ENCODE peak calls at places on chromosomes 4 and X, in four cellular contexts. One of them, this sample, is unnamed.
A peak's percentile ranks its signal among the peaks of the same experiment; 100 is the strongest.

GRCh38 chr4:58766763-58767162 is 1656.6 kb upstream of the IGFBP7 start:
- DNase-seq in adrenal gland: no peak
- DNase-seq in lower lobe of right lung: no peak
- DNase-seq in left ventricle myocardium inferior: no peak
- DNase-seq in this sample: no peak

GRCh38 chr4:176274441-176274840 is 5.4 kb upstream of the ASB5 start:
- DNase-seq in adrenal gland: no peak
- DNase-seq in lower lobe of right lung: no peak
- DNase-seq in left ventricle myocardium inferior: no peak
- DNase-seq in this sample: no peak

GRCh38 chrX:103637604-103638338 is 9.0 kb downstream of the TCEAL1 start:
- DNase-seq in adrenal gland: no peak
- DNase-seq in lower lobe of right lung: no peak
- DNase-seq in left ventricle myocardium inferior: no peak
- DNase-seq in this sample: no peak

GRCh38 chr4:3845094-3845743 is 79.0 kb downstream of the ADRA2C start:
- DNase-seq in adrenal gland: no peak
- DNase-seq in lower lobe of right lung: no peak
- DNase-seq in left ventricle myocardium inferior: no peak
- DNase-seq in this sample: no peak

GRCh38 chr4:8439914-8440490 is 521 bp downstream of the ACOX3 start:
- DNase-seq in adrenal gland: peak; percentile 47
- DNase-seq in lower lobe of right lung: no peak
- DNase-seq in left ventricle myocardium inferior: no peak
- DNase-seq in this sample: no peak

GRCh38 chrX:72002886-72003285 is 92.2 kb downstream of the NHSL2 start:
- DNase-seq in adrenal gland: no peak
- DNase-seq in lower lobe of right lung: no peak
- DNase-seq in left ventricle myocardium inferior: no peak
- DNase-seq in this sample: no peak

GRCh38 chr4:175884048-175884447 is 72.0 kb upstream of the GPM6A start:
- DNase-seq in adrenal gland: no peak
- DNase-seq in lower lobe of right lung: no peak
- DNase-seq in left ventricle myocardium inferior: no peak
- DNase-seq in this sample: no peak

GRCh38 chr4:108188770-108189169 is 20.0 kb upstream of the LEF1 start:
- DNase-seq in adrenal gland: no peak
- DNase-seq in lower lobe of right lung: no peak
- DNase-seq in left ventricle myocardium inferior: no peak
- DNase-seq in this sample: no peak

GRCh38 chrX:32451954-32452518 is 759.3 kb downstream of the DMD start:
- DNase-seq in adrenal gland: no peak
- DNase-seq in lower lobe of right lung: no peak
- DNase-seq in left ventricle myocardium inferior: no peak
- DNase-seq in this sample: no peak

GRCh38 chr4:74397748-74398426 is 32.9 kb downstream of the EREG start:
- DNase-seq in adrenal gland: no peak
- DNase-seq in lower lobe of right lung: no peak
- DNase-seq in left ventricle myocardium inferior: no peak
- DNase-seq in this sample: no peak

GRCh38 chrX:1902901-1903379 is 288.1 kb downstream of the ASMT start:
- DNase-seq in adrenal gland: no peak
- DNase-seq in lower lobe of right lung: no peak
- DNase-seq in left ventricle myocardium inferior: no peak
- DNase-seq in this sample: no peak

GRCh38 chr4:147916351-147916750 is 184.5 kb downstream of the ARHGAP10 start:
- DNase-seq in adrenal gland: no peak
- DNase-seq in lower lobe of right lung: no peak
- DNase-seq in left ventricle myocardium inferior: no peak
- DNase-seq in this sample: no peak

GRCh38 chrX:9888953-9889470 is 78.1 kb upstream of the CLDN34 start:
- DNase-seq in adrenal gland: no peak
- DNase-seq in lower lobe of right lung: no peak
- DNase-seq in left ventricle myocardium inferior: no peak
- DNase-seq in this sample: no peak

GRCh38 chr4:128668566-128668965 is 140.9 kb upstream of the JADE1 start:
- DNase-seq in adrenal gland: no peak
- DNase-seq in lower lobe of right lung: no peak
- DNase-seq in left ventricle myocardium inferior: no peak
- DNase-seq in this sample: no peak

GRCh38 chr4:182604161-182604591 is 313.0 kb downstream of the DCTD start:
- DNase-seq in adrenal gland: no peak
- DNase-seq in lower lobe of right lung: no peak
- DNase-seq in left ventricle myocardium inferior: no peak
- DNase-seq in this sample: no peak

GRCh38 chr4:124079174-124079780 is 633.3 kb downstream of the ANKRD50 start:
- DNase-seq in adrenal gland: no peak
- DNase-seq in lower lobe of right lung: no peak
- DNase-seq in left ventricle myocardium inferior: no peak
- DNase-seq in this sample: no peak

GRCh38 chr4:145602129-145602760 is 16.9 kb upstream of the MMAA start:
- DNase-seq in adrenal gland: peak; percentile 62
- DNase-seq in lower lobe of right lung: no peak
- DNase-seq in left ventricle myocardium inferior: no peak
- DNase-seq in this sample: no peak

GRCh38 chr4:88382621-88383020 is 4.0 kb downstream of the HERC6 start:
- DNase-seq in adrenal gland: no peak
- DNase-seq in lower lobe of right lung: no peak
- DNase-seq in left ventricle myocardium inferior: no peak
- DNase-seq in this sample: no peak

GRCh38 chr4:41512139-41512538 is 25.8 kb upstream of the LIMCH1 start:
- DNase-seq in adrenal gland: no peak
- DNase-seq in lower lobe of right lung: no peak
- DNase-seq in left ventricle myocardium inferior: no peak
- DNase-seq in this sample: no peak

GRCh38 chr4:87844476-87844875 is 11.7 kb downstream of the MEPE start:
- DNase-seq in adrenal gland: no peak
- DNase-seq in lower lobe of right lung: no peak
- DNase-seq in left ventricle myocardium inferior: no peak
- DNase-seq in this sample: no peak

GRCh38 chr4:11455201-11455835 is 26.6 kb upstream of the HS3ST1 start:
- DNase-seq in adrenal gland: no peak
- DNase-seq in lower lobe of right lung: no peak
- DNase-seq in left ventricle myocardium inferior: no peak
- DNase-seq in this sample: no peak

GRCh38 chrX:24298191-24298590 is 15.7 kb downstream of the SUPT20HL2 start:
- DNase-seq in adrenal gland: no peak
- DNase-seq in lower lobe of right lung: no peak
- DNase-seq in left ventricle myocardium inferior: no peak
- DNase-seq in this sample: no peak

GRCh38 chr4:70705856-70706461 is 15.8 kb upstream of the RUFY3 start:
- DNase-seq in adrenal gland: no peak
- DNase-seq in lower lobe of right lung: no peak
- DNase-seq in left ventricle myocardium inferior: no peak
- DNase-seq in this sample: no peak

GRCh38 chr4:128583753-128584712 is 225.5 kb upstream of the JADE1 start:
- DNase-seq in adrenal gland: peak; percentile 60
- DNase-seq in lower lobe of right lung: no peak
- DNase-seq in left ventricle myocardium inferior: peak; percentile 49
- DNase-seq in this sample: no peak

GRCh38 chrX:71184803-71185495 is 38.1 kb upstream of the GJB1 start:
- DNase-seq in adrenal gland: no peak
- DNase-seq in lower lobe of right lung: no peak
- DNase-seq in left ventricle myocardium inferior: no peak
- DNase-seq in this sample: no peak

GRCh38 chr4:8393593-8394038 is 46.9 kb downstream of the ACOX3 start:
- DNase-seq in adrenal gland: peak; percentile 86
- DNase-seq in lower lobe of right lung: no peak
- DNase-seq in left ventricle myocardium inferior: peak; percentile 61
- DNase-seq in this sample: peak; percentile 89

GRCh38 chrX:111892375-111892774 is 16.4 kb downstream of the TRPC5OS start:
- DNase-seq in adrenal gland: no peak
- DNase-seq in lower lobe of right lung: no peak
- DNase-seq in left ventricle myocardium inferior: no peak
- DNase-seq in this sample: no peak

GRCh38 chrX:21948897-21949578 is 8.5 kb downstream of the SMS start:
- DNase-seq in adrenal gland: no peak
- DNase-seq in lower lobe of right lung: no peak
- DNase-seq in left ventricle myocardium inferior: no peak
- DNase-seq in this sample: no peak

GRCh38 chrX:47483310-47484268 is 567 bp upstream of the ZNF41 start:
- DNase-seq in adrenal gland: peak; percentile 44
- DNase-seq in lower lobe of right lung: peak; percentile 44
- DNase-seq in left ventricle myocardium inferior: peak; percentile 21
- DNase-seq in this sample: peak; percentile 48

GRCh38 chr4:35105486-35105885 is 1138.8 kb downstream of the ARAP2 start:
- DNase-seq in adrenal gland: no peak
- DNase-seq in lower lobe of right lung: no peak
- DNase-seq in left ventricle myocardium inferior: no peak
- DNase-seq in this sample: no peak

GRCh38 chrX:68669094-68669830 is 21.8 kb downstream of the STARD8 start:
- DNase-seq in adrenal gland: no peak
- DNase-seq in lower lobe of right lung: no peak
- DNase-seq in left ventricle myocardium inferior: no peak
- DNase-seq in this sample: no peak

GRCh38 chr4:100184787-100185186 is 5.5 kb downstream of the DDIT4L start:
- DNase-seq in adrenal gland: no peak
- DNase-seq in lower lobe of right lung: no peak
- DNase-seq in left ventricle myocardium inferior: no peak
- DNase-seq in this sample: no peak

GRCh38 chr4:8694651-8695151 is 102.1 kb downstream of the CPZ start:
- DNase-seq in adrenal gland: peak; percentile 0
- DNase-seq in lower lobe of right lung: no peak
- DNase-seq in left ventricle myocardium inferior: no peak
- DNase-seq in this sample: no peak

GRCh38 chr4:102501176-102501634 is at the start of gene NFKB1:
- DNase-seq in adrenal gland: peak; percentile 78
- DNase-seq in lower lobe of right lung: peak; percentile 80
- DNase-seq in left ventricle myocardium inferior: peak; percentile 59
- DNase-seq in this sample: peak; percentile 86

GRCh38 chrX:50712777-50713176 is 101.2 kb downstream of the SHROOM4 start:
- DNase-seq in adrenal gland: no peak
- DNase-seq in lower lobe of right lung: no peak
- DNase-seq in left ventricle myocardium inferior: no peak
- DNase-seq in this sample: no peak

GRCh38 chr4:73911746-73912145 is 42.6 kb downstream of the CXCL1 start:
- DNase-seq in adrenal gland: no peak
- DNase-seq in lower lobe of right lung: no peak
- DNase-seq in left ventricle myocardium inferior: no peak
- DNase-seq in this sample: no peak

GRCh38 chr4:94413085-94413685 is 38.6 kb upstream of the PDLIM5 start:
- DNase-seq in adrenal gland: no peak
- DNase-seq in lower lobe of right lung: no peak
- DNase-seq in left ventricle myocardium inferior: no peak
- DNase-seq in this sample: no peak
- H3K4me3 ChIP-seq in adrenal gland: no peak overlapping the region
- H3K4me3 ChIP-seq in lower lobe of right lung: no peak overlapping the region
- H3K4me3 ChIP-seq in left ventricle myocardium inferior: peak overlapping the region; percentile 39
- H3K4me3 ChIP-seq in this sample: no peak overlapping the region

GRCh38 chrX:53000447-53001208 is 42.3 kb upstream of the FAM156A start:
- DNase-seq in adrenal gland: no peak
- DNase-seq in lower lobe of right lung: no peak
- DNase-seq in left ventricle myocardium inferior: no peak
- DNase-seq in this sample: no peak
- H3K27me3 ChIP-seq in adrenal gland: peaks cover 32% of the 10 kb centered on the region
- H3K27me3 ChIP-seq in lower lobe of right lung: no peaks in the 10 kb centered on the region
- H3K27me3 ChIP-seq in left ventricle myocardium inferior: peaks cover 8% of the 10 kb centered on the region
- H3K27me3 ChIP-seq in this sample: no peaks in the 10 kb centered on the region

GRCh38 chr4:72496119-72496518 is 72.9 kb downstream of the ADAMTS3 start:
- DNase-seq in adrenal gland: no peak
- DNase-seq in lower lobe of right lung: no peak
- DNase-seq in left ventricle myocardium inferior: no peak
- DNase-seq in this sample: no peak

GRCh38 chr4:72489267-72489666 is 79.8 kb downstream of the ADAMTS3 start:
- DNase-seq in adrenal gland: no peak
- DNase-seq in lower lobe of right lung: no peak
- DNase-seq in left ventricle myocardium inferior: no peak
- DNase-seq in this sample: no peak

GRCh38 chr4:72494156-72494555 is 74.9 kb downstream of the ADAMTS3 start:
- DNase-seq in adrenal gland: no peak
- DNase-seq in lower lobe of right lung: no peak
- DNase-seq in left ventricle myocardium inferior: no peak
- DNase-seq in this sample: no peak
- H3K4me3 ChIP-seq in adrenal gland: no peak overlapping the region
- H3K4me3 ChIP-seq in lower lobe of right lung: no peak overlapping the region
- H3K4me3 ChIP-seq in left ventricle myocardium inferior: no peak overlapping the region
- H3K4me3 ChIP-seq in this sample: no peak overlapping the region

GRCh38 chr4:97530676-97531075 is 612.6 kb downstream of the STPG2 start:
- DNase-seq in adrenal gland: no peak
- DNase-seq in lower lobe of right lung: no peak
- DNase-seq in left ventricle myocardium inferior: no peak
- DNase-seq in this sample: no peak
- H3K27me3 ChIP-seq in adrenal gland: no peaks in the 10 kb centered on the region
- H3K27me3 ChIP-seq in lower lobe of right lung: no peaks in the 10 kb centered on the region
- H3K27me3 ChIP-seq in left ventricle myocardium inferior: no peaks in the 10 kb centered on the region
- H3K27me3 ChIP-seq in this sample: no peaks in the 10 kb centered on the region